ENCODE peak calls at places on chromosome 7, in nine cellular contexts. O is sigmoid colon, J is Caco-2, P is MM.1S, X is astrocyte of the spinal cord, E is right atrium auricular region, B is AG04449, F is colonic mucosa, R is ovary. U is an unnamed sample.
A peak's percentile ranks its signal among the peaks of the same experiment; 100 is the strongest.

GRCh38 chr7:37181550-37181932 is 267.1 kb downstream of the ELMO1 start:
- DNase-seq in O (no peak), J (no peak), P (no peak), X (no peak), E (no peak), B (no peak), F (no peak), R (no peak), U (no peak)

GRCh38 chr7:131385039-131385605 is 57.4 kb downstream of the MKLN1 start:
- DNase-seq in O (no peak), J (no peak), P (no peak), X (peak; percentile 48), E (no peak), B (no peak), F (no peak), R (no peak), U (peak; percentile 7)

GRCh38 chr7:130154501-130155317 is 50.5 kb downstream of the TMEM209 start:
- DNase-seq in O (no peak), J (no peak), P (no peak), X (no peak), E (no peak), B (no peak), F (peak; percentile 38), R (no peak), U (no peak)

GRCh38 chr7:158157460-158157859 is 430.2 kb downstream of the PTPRN2 start:
- DNase-seq in O (no peak), J (no peak), P (no peak), X (no peak), E (no peak), B (no peak), F (no peak), R (no peak), U (no peak)

GRCh38 chr7:91326516-91327209 is 62.4 kb downstream of the FZD1 start:
- DNase-seq in O (no peak), J (no peak), P (no peak), X (no peak), E (no peak), B (no peak), F (no peak), R (no peak), U (no peak)

GRCh38 chr7:139771001-139771956 is 6.5 kb downstream of the HIPK2 start:
- DNase-seq in O (no peak), J (no peak), P (no peak), X (peak; percentile 95), E (no peak), B (peak; percentile 80), F (no peak), R (no peak), U (peak; percentile 98)

GRCh38 chr7:1940402-1940786 is 270.3 kb downstream of the ELFN1 start:
- DNase-seq in O (peak; percentile 78), J (no peak), P (no peak), X (peak; percentile 65), E (peak; percentile 73), B (no peak), F (peak; percentile 62), R (no peak), U (peak; percentile 88)

GRCh38 chr7:85851571-85852193 is 664.8 kb upstream of the SEMA3D start:
- DNase-seq in O (no peak), J (peak; percentile 17), P (peak; percentile 39), X (peak; percentile 63), E (no peak), B (peak; percentile 17), F (no peak), R (no peak), U (peak; percentile 73)

GRCh38 chr7:44897299-44897698 is 12.0 kb upstream of the PURB start:
- DNase-seq in O (no peak), J (no peak), P (no peak), X (no peak), E (no peak), B (no peak), F (no peak), R (no peak), U (no peak)

GRCh38 chr7:36002900-36003299 is 150.2 kb upstream of the EEPD1 start:
- DNase-seq in O (no peak), J (peak; percentile 13), P (no peak), X (no peak), E (no peak), B (no peak), F (no peak), R (no peak), U (no peak)

GRCh38 chr7:69893915-69894314 is 295.6 kb downstream of the AUTS2 start:
- DNase-seq in O (no peak), J (peak; percentile 23), P (no peak), X (no peak), E (no peak), B (no peak), F (no peak), R (no peak), U (peak; percentile 54)

GRCh38 chr7:47327306-47327697 is 254.6 kb downstream of the TNS3 start:
- DNase-seq in O (no peak), J (no peak), P (no peak), X (peak; percentile 44), E (no peak), B (no peak), F (no peak), R (no peak), U (peak; percentile 31)

GRCh38 chr7:51785171-51785570 is 468.6 kb upstream of the COBL start:
- DNase-seq in O (no peak), J (no peak), P (no peak), X (no peak), E (no peak), B (no peak), F (no peak), R (no peak), U (no peak)

GRCh38 chr7:101319401-101319800 is 2.2 kb downstream of the IFT22 start:
- DNase-seq in O (no peak), J (no peak), P (no peak), X (no peak), E (no peak), B (no peak), F (no peak), R (no peak), U (peak; percentile 21)

GRCh38 chr7:97733276-97734206 is 1.7 kb downstream of the TAC1 start:
- DNase-seq in O (no peak), J (peak; percentile 3), P (no peak), X (no peak), E (no peak), B (no peak), F (no peak), R (no peak), U (no peak)

GRCh38 chr7:151720297-151720696 is 156.6 kb downstream of the PRKAG2 start:
- DNase-seq in O (no peak), J (no peak), P (no peak), X (no peak), E (no peak), B (no peak), F (no peak), R (no peak), U (no peak)

GRCh38 chr7:143239822-143240221 is 18.0 kb downstream of the TAS2R40 start:
- DNase-seq in O (no peak), J (no peak), P (no peak), X (peak; percentile 36), E (no peak), B (no peak), F (no peak), R (no peak), U (peak; percentile 77)
- H3K4me3 ChIP-seq in O (no peak overlapping the region), J (no peak overlapping the region), P (no peak overlapping the region), X (no peak overlapping the region), E (no peak overlapping the region), B (no peak overlapping the region), F (no peak overlapping the region), R (no peak overlapping the region), U (no peak overlapping the region)

GRCh38 chr7:105438254-105438653 is 49.5 kb upstream of the SRPK2 start:
- DNase-seq in O (no peak), J (no peak), P (no peak), X (no peak), E (no peak), B (no peak), F (no peak), R (no peak), U (no peak)

GRCh38 chr7:105444342-105444938 is 55.7 kb upstream of the SRPK2 start:
- DNase-seq in O (no peak), J (no peak), P (no peak), X (no peak), E (no peak), B (no peak), F (no peak), R (no peak), U (no peak)

GRCh38 chr7:105438847-105439173 is 50.1 kb upstream of the SRPK2 start:
- DNase-seq in O (no peak), J (no peak), P (no peak), X (no peak), E (no peak), B (no peak), F (no peak), R (no peak), U (no peak)

GRCh38 chr7:105439174-105439893 is 50.6 kb upstream of the SRPK2 start:
- DNase-seq in O (no peak), J (no peak), P (no peak), X (peak; percentile 65), E (no peak), B (peak; percentile 76), F (peak; percentile 44), R (no peak), U (peak; percentile 68)
- TF ChIP-seq CTCF in O (no peak), J (no peak), P (no peak), X (no peak), E (no peak), B (no peak), F (no peak), R (no peak), U (no peak)

DNA sequence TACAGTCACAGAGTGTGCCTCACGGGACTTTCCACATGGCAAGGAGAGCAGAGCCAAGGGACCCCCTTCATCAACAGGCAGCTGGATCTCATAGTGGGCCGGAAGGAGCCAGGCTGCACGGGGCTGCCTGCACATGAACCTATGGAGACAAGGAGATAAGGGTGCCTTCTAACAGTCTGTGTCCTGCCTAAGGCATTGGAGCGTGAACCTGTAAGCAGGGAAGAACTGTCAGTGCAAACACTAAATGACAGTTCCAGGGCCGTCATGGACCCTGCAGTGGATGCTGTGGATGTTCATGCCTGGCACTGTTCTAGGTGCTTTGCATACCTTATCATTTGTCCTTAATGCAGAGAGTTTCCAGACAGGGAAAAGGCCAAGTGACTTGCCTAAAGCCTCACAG is 85.9 kb downstream of the WIPF3 start:
- DNase-seq in O (no peak), J (no peak), P (no peak), X (no peak), E (no peak), B (no peak), F (no peak), R (no peak), U (no peak)
- H3K4me3 ChIP-seq in O (no peak overlapping the region), J (no peak overlapping the region), P (no peak overlapping the region), X (no peak overlapping the region), E (no peak overlapping the region), B (no peak overlapping the region), F (no peak overlapping the region), R (no peak overlapping the region), U (no peak overlapping the region)

DNA sequence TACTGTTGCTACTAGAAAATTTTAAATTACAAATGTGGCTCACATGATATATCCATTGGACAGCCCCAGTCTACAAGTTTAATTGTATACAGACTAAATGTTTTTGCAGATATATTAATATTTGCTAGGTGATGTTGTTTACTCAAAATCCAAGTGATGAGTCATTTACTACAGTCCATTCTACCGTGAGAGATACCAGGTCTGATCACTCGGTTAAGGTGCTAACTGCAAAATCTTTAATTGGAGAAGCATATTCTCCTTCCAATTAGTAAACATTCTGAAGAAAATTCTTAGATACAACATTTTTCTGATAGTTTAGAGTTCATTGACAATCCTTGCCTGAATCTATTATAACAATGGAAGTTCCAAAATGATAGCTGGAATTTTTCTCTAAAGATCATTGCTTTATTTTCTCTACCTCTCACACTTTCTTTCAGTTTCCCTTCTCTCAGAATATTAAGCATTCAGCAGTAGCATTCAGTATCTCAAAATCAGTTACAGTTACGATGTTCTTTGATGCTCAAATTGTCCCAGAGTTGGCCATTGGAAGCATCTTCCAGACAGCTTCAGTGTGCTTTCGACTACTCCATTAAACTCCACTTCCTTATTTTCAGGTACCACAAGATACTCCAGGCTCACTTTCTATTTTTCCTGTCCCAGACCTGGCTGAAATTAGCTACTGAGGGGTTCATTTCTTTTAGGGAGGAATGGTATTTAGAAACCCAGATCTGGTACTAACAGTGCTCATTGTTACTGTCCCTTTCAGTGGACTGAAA is 2.3 kb downstream of the ABCB1 start:
- DNase-seq in O (no peak), J (no peak), P (no peak), X (no peak), E (no peak), B (no peak), F (no peak), R (no peak), U (no peak)
- TF ChIP-seq CTCF in O (no peak), J (no peak), P (no peak), X (no peak), E (no peak), B (no peak), F (no peak), R (no peak), U (no peak)

U was measured in fibroblast of mammary gland.